ENCODE peak calls at places on chromosomes 4 and X, in five cellular contexts. M, Q, F, Z and L are unnamed samples.

GRCh38 chr4:41887322-41887721 is 47.9 kb upstream of the TMEM33 start:
- DNase-seq in M (no peak), F (no peak), Z (no peak), Q (no peak), L (no peak)

GRCh38 chr4:53777244-53777984 is 186.1 kb upstream of the LNX1 start:
- DNase-seq in Z (no peak), M (no peak), Q (no peak), F (no peak), L (no peak)

GRCh38 chr4:141654098-141654497 is 17.7 kb downstream of the IL15 start:
- DNase-seq in Q (no peak), Z (no peak), F (no peak), M (peak; percentile 56), L (no peak)

GRCh38 chr4:154958621-154959358 is 177.7 kb downstream of the RBM46 start:
- DNase-seq in M (no peak), Q (no peak), F (no peak), Z (no peak), L (no peak)

GRCh38 chr4:22072726-22073125 is 124.2 kb upstream of the KCNIP4 start:
- DNase-seq in F (no peak), Q (no peak), M (no peak), Z (no peak), L (no peak)

GRCh38 chrX:37763400-37763799 is 16.5 kb upstream of the CYBB start:
- DNase-seq in Z (no peak), F (no peak), M (no peak), Q (no peak), L (no peak)

GRCh38 chr4:180380733-180381132 is 1862.5 kb upstream of the TENM3 start:
- DNase-seq in F (no peak), M (no peak), Z (no peak), Q (no peak), L (no peak)

GRCh38 chr4:76677571-76678326 is 220.2 kb downstream of the SOWAHB start:
- DNase-seq in Q (no peak), F (no peak), M (no peak), Z (no peak), L (no peak)

GRCh38 chrX:23333842-23334535 is 660 bp upstream of the PTCHD1 start:
- DNase-seq in M (peak; percentile 65), Z (peak; percentile 40), Q (no peak), F (no peak), L (no peak)

GRCh38 chrX:41604154-41604553 is 84.6 kb upstream of the GPR34 start:
- DNase-seq in M (no peak), F (no peak), Q (no peak), Z (no peak), L (no peak)

GRCh38 chrX:2642146-2642545 is 48.9 kb upstream of the CD99 start:
- DNase-seq in M (no peak), F (no peak), Z (no peak), Q (no peak), L (no peak)

GRCh38 chrX:68261060-68261672 is 172.1 kb downstream of the OPHN1 start:
- DNase-seq in F (no peak), Z (no peak), M (no peak), Q (no peak), L (no peak)

GRCh38 chr4:47406408-47406807 is 57.1 kb downstream of the COMMD8 start:
- DNase-seq in Q (no peak), Z (no peak), F (no peak), M (no peak), L (no peak)

GRCh38 chr4:176834531-176834930 is 41.8 kb upstream of the VEGFC start:
- DNase-seq in Q (no peak), M (no peak), F (no peak), Z (no peak), L (no peak)

GRCh38 chrX:28591542-28591941 is 4.3 kb downstream of the IL1RAPL1 start:
- DNase-seq in Z (no peak), M (no peak), F (no peak), Q (no peak), L (no peak)

GRCh38 chr4:2256156-2256731 is 5.7 kb downstream of the MXD4 start:
- DNase-seq in M (no peak), Q (no peak), Z (peak; percentile 24), F (no peak), L (no peak)

GRCh38 chrX:1564750-1565683 is 26.4 kb upstream of the AKAP17A start:
- DNase-seq in M (no peak), Q (no peak), F (no peak), Z (no peak), L (peak; percentile 18)

GRCh38 chrX:44744828-44745227 is 99.0 kb upstream of the DUSP21 start:
- DNase-seq in F (no peak), Z (no peak), Q (no peak), M (no peak), L (no peak)

GRCh38 chrX:18899796-18900380 is 84.0 kb downstream of the PHKA2 start:
- DNase-seq in Z (peak; percentile 87), Q (no peak), M (no peak), F (no peak), L (no peak)

GRCh38 chr4:121358473-121358872 is 22.3 kb downstream of the QRFPR start:
- DNase-seq in M (no peak), F (no peak), Q (no peak), Z (no peak), L (no peak)

GRCh38 chr4:154004028-154004427 is 215.1 kb upstream of the SFRP2 start:
- DNase-seq in Z (no peak), Q (no peak), M (no peak), F (no peak), L (no peak)

GRCh38 chr4:7166981-7167700 is 25.2 kb upstream of the SORCS2 start:
- DNase-seq in F (no peak), Q (no peak), Z (no peak), M (peak; percentile 41), L (no peak)

GRCh38 chr4:82842593-82842992 is 44.0 kb upstream of the SCD5 start:
- DNase-seq in M (no peak), Z (peak; percentile 20), F (no peak), Q (no peak), L (no peak)

GRCh38 chr4:162163892-162164759 is at the start of gene FSTL5:
- DNase-seq in Z (peak; percentile 81), F (no peak), M (peak; percentile 94), Q (peak; percentile 87), L (peak; percentile 46)

GRCh38 chr4:4401049-4401448 is 14.1 kb downstream of the NSG1 start:
- DNase-seq in M (no peak), Q (no peak), F (no peak), Z (peak; percentile 64), L (no peak)

GRCh38 chr4:34365891-34366290 is 1878.4 kb downstream of the ARAP2 start:
- DNase-seq in Z (no peak), F (no peak), Q (no peak), M (no peak), L (no peak)

GRCh38 chrX:46381630-46382029 is 163.6 kb downstream of the ZNF674 start:
- DNase-seq in Q (no peak), F (no peak), Z (no peak), M (peak; percentile 45), L (peak; percentile 46)

GRCh38 chr4:100188829-100189228 is 1.4 kb downstream of the DDIT4L start:
- DNase-seq in Q (no peak), Z (no peak), F (no peak), M (no peak), L (no peak)

GRCh38 chrX:120642871-120643270 is 13.0 kb upstream of the C1GALT1C1 start:
- DNase-seq in Z (no peak), M (no peak), Q (no peak), F (no peak), L (no peak)

GRCh38 chr4:137892134-137892533 is 350.0 kb downstream of the SLC7A11 start:
- DNase-seq in M (no peak), Z (no peak), F (no peak), Q (no peak), L (no peak)

GRCh38 chr4:3532714-3533336 is 603 bp upstream of the LRPAP1 start:
- DNase-seq in Z (no peak), Q (no peak), F (no peak), M (no peak), L (no peak)

GRCh38 chr4:48879561-48880442 is 26.8 kb downstream of the OCIAD2 start:
- DNase-seq in Z (no peak), M (no peak), F (no peak), Q (no peak), L (no peak)

GRCh38 chr4:19883841-19884240 is 367.9 kb upstream of the SLIT2 start:
- DNase-seq in Z (no peak), M (no peak), Q (no peak), F (no peak), L (no peak)